ENCODE peak calls at places on chromosomes 4 and X, in seven cellular contexts. One of them, this sample, is unnamed. For H3K27me3, the result is how much of the 10 kb centered on the place peaks cover.

GRCh38 chrX:101203782-101204351 is 15.7 kb upstream of the DRP2 start:
- DNase-seq in cardiac muscle cell: no peak
- DNase-seq in breast epithelium: no peak
- DNase-seq in HepG2: no peak
- DNase-seq in upper lobe of right lung: no peak
- DNase-seq in CD4-positive, alpha-beta T cell: no peak
- DNase-seq in left lung: no peak
- DNase-seq in this sample: no peak

GRCh38 chr4:118743867-118744266 is 58.7 kb downstream of the METTL14 start:
- DNase-seq in cardiac muscle cell: no peak
- DNase-seq in breast epithelium: no peak
- DNase-seq in HepG2: no peak
- DNase-seq in upper lobe of right lung: no peak
- DNase-seq in CD4-positive, alpha-beta T cell: no peak
- DNase-seq in left lung: no peak
- DNase-seq in this sample: no peak

GRCh38 chr4:2075171-2075986 is 16.3 kb downstream of the NAT8L start:
- DNase-seq in cardiac muscle cell: no peak
- DNase-seq in breast epithelium: no peak
- DNase-seq in HepG2: no peak
- DNase-seq in upper lobe of right lung: peak
- DNase-seq in CD4-positive, alpha-beta T cell: no peak
- DNase-seq in left lung: peak
- DNase-seq in this sample: no peak

GRCh38 chr4:153232768-153233167 is 28.5 kb downstream of the TRIM2 start:
- DNase-seq in cardiac muscle cell: peak
- DNase-seq in breast epithelium: no peak
- DNase-seq in HepG2: peak
- DNase-seq in upper lobe of right lung: no peak
- DNase-seq in CD4-positive, alpha-beta T cell: no peak
- DNase-seq in left lung: peak
- DNase-seq in this sample: no peak

GRCh38 chr4:184472540-184473264 is 1.6 kb downstream of the IRF2 start:
- DNase-seq in cardiac muscle cell: peak
- DNase-seq in breast epithelium: peak
- DNase-seq in HepG2: peak
- DNase-seq in upper lobe of right lung: peak
- DNase-seq in CD4-positive, alpha-beta T cell: no peak
- DNase-seq in left lung: peak
- DNase-seq in this sample: peak

GRCh38 chrX:78123190-78123589 is 16.3 kb downstream of the TAF9B start:
- DNase-seq in cardiac muscle cell: no peak
- DNase-seq in breast epithelium: no peak
- DNase-seq in HepG2: no peak
- DNase-seq in upper lobe of right lung: no peak
- DNase-seq in CD4-positive, alpha-beta T cell: no peak
- DNase-seq in left lung: no peak
- DNase-seq in this sample: no peak

GRCh38 chrX:17098516-17099247 is 152.2 kb downstream of the REPS2 start:
- DNase-seq in cardiac muscle cell: no peak
- DNase-seq in breast epithelium: no peak
- DNase-seq in HepG2: no peak
- DNase-seq in upper lobe of right lung: no peak
- DNase-seq in CD4-positive, alpha-beta T cell: no peak
- DNase-seq in left lung: no peak
- DNase-seq in this sample: no peak

GRCh38 chrX:47169726-47170515 is 23.7 kb upstream of the UBA1 start:
- DNase-seq in cardiac muscle cell: no peak
- DNase-seq in breast epithelium: no peak
- DNase-seq in HepG2: no peak
- DNase-seq in upper lobe of right lung: peak
- DNase-seq in CD4-positive, alpha-beta T cell: no peak
- DNase-seq in left lung: no peak
- DNase-seq in this sample: no peak

GRCh38 chrX:48715876-48716502 is 19.5 kb downstream of the SUV39H1 start:
- DNase-seq in cardiac muscle cell: no peak
- DNase-seq in breast epithelium: no peak
- DNase-seq in HepG2: no peak
- DNase-seq in upper lobe of right lung: no peak
- DNase-seq in CD4-positive, alpha-beta T cell: no peak
- DNase-seq in left lung: no peak
- DNase-seq in this sample: no peak

GRCh38 chr4:182338731-182339130 is 95.5 kb downstream of the TENM3 start:
- DNase-seq in cardiac muscle cell: no peak
- DNase-seq in breast epithelium: no peak
- DNase-seq in HepG2: no peak
- DNase-seq in upper lobe of right lung: no peak
- DNase-seq in CD4-positive, alpha-beta T cell: no peak
- DNase-seq in left lung: no peak
- DNase-seq in this sample: no peak

GRCh38 chr4:102169345-102169744 is 175.9 kb downstream of the SLC39A8 start:
- DNase-seq in cardiac muscle cell: peak
- DNase-seq in breast epithelium: no peak
- DNase-seq in HepG2: no peak
- DNase-seq in upper lobe of right lung: no peak
- DNase-seq in CD4-positive, alpha-beta T cell: no peak
- DNase-seq in left lung: no peak
- DNase-seq in this sample: no peak

GRCh38 chr4:174096999-174097398 is 186.5 kb downstream of the FBXO8 start:
- DNase-seq in cardiac muscle cell: no peak
- DNase-seq in breast epithelium: no peak
- DNase-seq in HepG2: no peak
- DNase-seq in upper lobe of right lung: no peak
- DNase-seq in CD4-positive, alpha-beta T cell: no peak
- DNase-seq in left lung: no peak
- DNase-seq in this sample: no peak

GRCh38 chr4:174096456-174096855 is 187.0 kb downstream of the FBXO8 start:
- DNase-seq in cardiac muscle cell: no peak
- DNase-seq in breast epithelium: no peak
- DNase-seq in HepG2: no peak
- DNase-seq in upper lobe of right lung: no peak
- DNase-seq in CD4-positive, alpha-beta T cell: no peak
- DNase-seq in left lung: no peak
- DNase-seq in this sample: no peak

GRCh38 chr4:174099712-174100111 is 183.8 kb downstream of the FBXO8 start:
- DNase-seq in cardiac muscle cell: no peak
- DNase-seq in breast epithelium: no peak
- DNase-seq in HepG2: no peak
- DNase-seq in upper lobe of right lung: no peak
- DNase-seq in CD4-positive, alpha-beta T cell: no peak
- DNase-seq in left lung: no peak
- DNase-seq in this sample: no peak

GRCh38 chr4:174105202-174105601 is 178.3 kb downstream of the FBXO8 start:
- DNase-seq in cardiac muscle cell: no peak
- DNase-seq in breast epithelium: no peak
- DNase-seq in HepG2: no peak
- DNase-seq in upper lobe of right lung: no peak
- DNase-seq in CD4-positive, alpha-beta T cell: no peak
- DNase-seq in left lung: no peak
- DNase-seq in this sample: no peak

DNA sequence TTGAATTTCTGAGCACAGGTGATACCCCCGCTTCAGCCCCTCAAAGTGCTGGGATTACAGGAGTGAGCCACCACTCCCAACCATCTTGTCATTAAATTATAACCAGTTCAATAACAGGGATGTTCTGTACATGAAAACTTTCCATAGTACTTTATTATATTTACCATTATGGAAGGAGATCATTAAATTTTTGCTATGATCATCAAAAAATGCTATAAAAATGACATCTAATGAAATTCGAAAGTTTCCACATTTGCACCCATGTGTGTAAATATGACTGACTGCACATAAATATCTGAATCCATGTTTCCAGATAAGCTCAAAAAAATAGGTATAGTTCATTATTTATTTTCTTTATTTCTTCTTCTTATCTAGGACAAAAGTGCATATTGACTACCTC is 182.6 kb downstream of the FBXO8 start:
- DNase-seq in cardiac muscle cell: no peak
- DNase-seq in breast epithelium: no peak
- DNase-seq in HepG2: no peak
- DNase-seq in upper lobe of right lung: no peak
- DNase-seq in CD4-positive, alpha-beta T cell: no peak
- DNase-seq in left lung: no peak
- DNase-seq in this sample: no peak
- H3K27me3 ChIP-seq in cardiac muscle cell: under half
- H3K27me3 ChIP-seq in breast epithelium: under half
- H3K27me3 ChIP-seq in HepG2: under half
- H3K27me3 ChIP-seq in upper lobe of right lung: under half
- H3K27me3 ChIP-seq in CD4-positive, alpha-beta T cell: under half
- H3K27me3 ChIP-seq in left lung: under half
- H3K27me3 ChIP-seq in this sample: under half

GRCh38 chr4:72313121-72313520 is 255.9 kb downstream of the ADAMTS3 start:
- DNase-seq in cardiac muscle cell: no peak
- DNase-seq in breast epithelium: peak
- DNase-seq in HepG2: no peak
- DNase-seq in upper lobe of right lung: no peak
- DNase-seq in CD4-positive, alpha-beta T cell: no peak
- DNase-seq in left lung: no peak
- DNase-seq in this sample: no peak

GRCh38 chr4:72311291-72311690 is 257.7 kb downstream of the ADAMTS3 start:
- DNase-seq in cardiac muscle cell: no peak
- DNase-seq in breast epithelium: no peak
- DNase-seq in HepG2: no peak
- DNase-seq in upper lobe of right lung: no peak
- DNase-seq in CD4-positive, alpha-beta T cell: no peak
- DNase-seq in left lung: no peak
- DNase-seq in this sample: no peak

GRCh38 chr4:72314869-72315268 is 254.2 kb downstream of the ADAMTS3 start:
- DNase-seq in cardiac muscle cell: peak
- DNase-seq in breast epithelium: no peak
- DNase-seq in HepG2: no peak
- DNase-seq in upper lobe of right lung: no peak
- DNase-seq in CD4-positive, alpha-beta T cell: no peak
- DNase-seq in left lung: no peak
- DNase-seq in this sample: no peak

DNA sequence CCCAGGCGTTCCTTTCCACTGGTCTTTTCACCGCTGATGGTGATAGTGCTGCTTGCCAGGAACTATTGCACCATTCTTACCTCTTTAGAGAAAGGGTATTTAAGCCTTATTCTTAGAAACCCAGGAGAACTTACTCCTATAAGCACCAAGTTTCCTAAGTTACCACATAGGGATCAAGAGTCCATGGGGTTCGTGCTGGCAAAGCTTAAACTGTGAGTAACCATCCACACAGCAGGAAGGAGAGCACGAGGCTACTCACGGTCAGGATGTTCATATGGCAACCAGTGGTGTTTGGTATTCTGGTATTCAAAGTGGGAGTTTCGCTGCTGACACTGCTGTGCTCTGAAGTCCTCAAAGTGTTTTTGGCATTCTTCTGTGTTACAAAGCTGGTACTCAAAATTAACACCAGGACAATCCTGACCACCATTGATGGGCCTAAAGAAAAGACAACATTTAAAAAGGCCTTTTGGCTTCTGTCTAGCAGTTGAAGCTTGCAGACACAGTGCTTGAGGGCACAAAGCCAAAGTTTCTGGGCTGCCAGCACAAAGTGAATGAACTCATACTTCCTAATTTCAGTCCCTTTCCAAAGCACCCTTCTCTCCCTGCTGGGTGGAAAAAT is 256.9 kb downstream of the ADAMTS3 start:
- DNase-seq in cardiac muscle cell: no peak
- DNase-seq in breast epithelium: peak
- DNase-seq in HepG2: peak
- DNase-seq in upper lobe of right lung: no peak
- DNase-seq in CD4-positive, alpha-beta T cell: no peak
- DNase-seq in left lung: peak
- DNase-seq in this sample: no peak
- H3K27ac ChIP-seq in cardiac muscle cell: no peak
- H3K27ac ChIP-seq in breast epithelium: peak
- H3K27ac ChIP-seq in HepG2: no peak
- H3K27ac ChIP-seq in upper lobe of right lung: peak
- H3K27ac ChIP-seq in CD4-positive, alpha-beta T cell: no peak
- H3K27ac ChIP-seq in left lung: peak
- H3K27ac ChIP-seq in this sample: no peak

GRCh38 chrX:29044802-29045201 is 457.6 kb downstream of the IL1RAPL1 start:
- DNase-seq in cardiac muscle cell: no peak
- DNase-seq in breast epithelium: no peak
- DNase-seq in HepG2: no peak
- DNase-seq in upper lobe of right lung: no peak
- DNase-seq in CD4-positive, alpha-beta T cell: no peak
- DNase-seq in left lung: no peak
- DNase-seq in this sample: no peak
- H3K27me3 ChIP-seq in cardiac muscle cell: under half
- H3K27me3 ChIP-seq in breast epithelium: under half
- H3K27me3 ChIP-seq in HepG2: under half
- H3K27me3 ChIP-seq in upper lobe of right lung: under half
- H3K27me3 ChIP-seq in CD4-positive, alpha-beta T cell: under half
- H3K27me3 ChIP-seq in left lung: under half
- H3K27me3 ChIP-seq in this sample: under half

GRCh38 chr4:94546949-94547348 is 95.2 kb downstream of the PDLIM5 start:
- DNase-seq in cardiac muscle cell: no peak
- DNase-seq in breast epithelium: no peak
- DNase-seq in HepG2: no peak
- DNase-seq in upper lobe of right lung: no peak
- DNase-seq in CD4-positive, alpha-beta T cell: no peak
- DNase-seq in left lung: no peak
- DNase-seq in this sample: no peak
- H3K27ac ChIP-seq in cardiac muscle cell: peak
- H3K27ac ChIP-seq in breast epithelium: no peak
- H3K27ac ChIP-seq in HepG2: no peak
- H3K27ac ChIP-seq in upper lobe of right lung: no peak
- H3K27ac ChIP-seq in CD4-positive, alpha-beta T cell: no peak
- H3K27ac ChIP-seq in left lung: no peak
- H3K27ac ChIP-seq in this sample: no peak

GRCh38 chr4:76954489-76954888 is 4.9 kb downstream of the SEPTIN11 start:
- DNase-seq in cardiac muscle cell: no peak
- DNase-seq in breast epithelium: no peak
- DNase-seq in HepG2: no peak
- DNase-seq in upper lobe of right lung: no peak
- DNase-seq in CD4-positive, alpha-beta T cell: no peak
- DNase-seq in left lung: no peak
- DNase-seq in this sample: no peak

GRCh38 chr4:76952071-76952470 is 2.5 kb downstream of the SEPTIN11 start:
- DNase-seq in cardiac muscle cell: no peak
- DNase-seq in breast epithelium: no peak
- DNase-seq in HepG2: no peak
- DNase-seq in upper lobe of right lung: no peak
- DNase-seq in CD4-positive, alpha-beta T cell: no peak
- DNase-seq in left lung: no peak
- DNase-seq in this sample: no peak

GRCh38 chr4:76953956-76954355 is 4.4 kb downstream of the SEPTIN11 start:
- DNase-seq in cardiac muscle cell: no peak
- DNase-seq in breast epithelium: no peak
- DNase-seq in HepG2: no peak
- DNase-seq in upper lobe of right lung: no peak
- DNase-seq in CD4-positive, alpha-beta T cell: no peak
- DNase-seq in left lung: no peak
- DNase-seq in this sample: no peak

GRCh38 chr4:76951333-76952033 is 1.9 kb downstream of the SEPTIN11 start:
- DNase-seq in cardiac muscle cell: no peak
- DNase-seq in breast epithelium: no peak
- DNase-seq in HepG2: no peak
- DNase-seq in upper lobe of right lung: no peak
- DNase-seq in CD4-positive, alpha-beta T cell: no peak
- DNase-seq in left lung: no peak
- DNase-seq in this sample: no peak

GRCh38 chr4:76952631-76953587 is 3.4 kb downstream of the SEPTIN11 start:
- DNase-seq in cardiac muscle cell: no peak
- DNase-seq in breast epithelium: no peak
- DNase-seq in HepG2: no peak
- DNase-seq in upper lobe of right lung: no peak
- DNase-seq in CD4-positive, alpha-beta T cell: no peak
- DNase-seq in left lung: no peak
- DNase-seq in this sample: no peak
- H3K27me3 ChIP-seq in cardiac muscle cell: under half
- H3K27me3 ChIP-seq in breast epithelium: under half
- H3K27me3 ChIP-seq in HepG2: under half
- H3K27me3 ChIP-seq in upper lobe of right lung: under half
- H3K27me3 ChIP-seq in CD4-positive, alpha-beta T cell: under half
- H3K27me3 ChIP-seq in left lung: under half
- H3K27me3 ChIP-seq in this sample: under half

This sample was measured in CD8-positive, alpha-beta T cell.